ENCODE peak calls at places on chromosomes 12 and 14, in ten cellular contexts. E, X, B, A, V, R, K, L, F and M are unnamed samples.

GRCh38 chr12:10673660-10674384 is at the start of gene STYK1:
- DNase-seq in E (peak), X (peak), B (peak), A (peak), V (peak), R (peak), K (peak), L (peak), F (no peak), M (peak)

GRCh38 chr12:95051241-95051640 is 22.2 kb downstream of the NR2C1 start:
- DNase-seq in E (no peak), X (no peak), B (no peak), A (no peak), V (no peak), R (no peak), K (no peak), L (no peak), F (no peak), M (no peak)

GRCh38 chr12:2641761-2642160 is 153.0 kb upstream of the FKBP4 start:
- DNase-seq in E (no peak), X (no peak), B (no peak), A (no peak), V (no peak), R (no peak), K (no peak), L (no peak), F (no peak), M (no peak)

GRCh38 chr14:84657866-84658385 is 872.0 kb upstream of the FLRT2 start:
- DNase-seq in E (no peak), X (no peak), B (no peak), A (no peak), V (no peak), R (no peak), K (no peak), L (no peak), F (no peak), M (no peak)

GRCh38 chr12:42779186-42779859 is 189.8 kb upstream of the PRICKLE1 start:
- DNase-seq in E (no peak), X (no peak), B (no peak), A (no peak), V (peak), R (no peak), K (peak), L (no peak), F (no peak), M (no peak)

GRCh38 chr14:22664261-22664660 is 20.1 kb upstream of the OR6J1 start:
- DNase-seq in E (no peak), X (no peak), B (no peak), A (no peak), V (no peak), R (no peak), K (no peak), L (no peak), F (no peak), M (no peak)

GRCh38 chr12:113246478-113247122 is 25.3 kb downstream of the TPCN1 start:
- DNase-seq in E (no peak), X (no peak), B (no peak), A (no peak), V (no peak), R (peak), K (no peak), L (peak), F (no peak), M (no peak)

GRCh38 chr14:35369701-35370191 is 34.8 kb downstream of the NFKBIA start:
- DNase-seq in E (no peak), X (no peak), B (no peak), A (no peak), V (no peak), R (peak), K (no peak), L (no peak), F (no peak), M (no peak)

GRCh38 chr12:81800298-81801148 is 41.4 kb upstream of the PPFIA2 start:
- DNase-seq in E (no peak), X (no peak), B (no peak), A (no peak), V (peak), R (peak), K (peak), L (no peak), F (no peak), M (no peak)

GRCh38 chr12:50043854-50044253 is 13.5 kb upstream of the ASIC1 start:
- DNase-seq in E (no peak), X (no peak), B (no peak), A (peak), V (no peak), R (no peak), K (no peak), L (no peak), F (no peak), M (no peak)

GRCh38 chr12:30323008-30323407 is 372.7 kb downstream of the IPO8 start:
- DNase-seq in E (no peak), X (no peak), B (no peak), A (no peak), V (no peak), R (no peak), K (peak), L (no peak), F (no peak), M (no peak)

GRCh38 chr14:99224948-99225347 is 47.0 kb downstream of the BCL11B start:
- DNase-seq in E (no peak), X (no peak), B (no peak), A (no peak), V (no peak), R (no peak), K (no peak), L (no peak), F (no peak), M (no peak)

GRCh38 chr12:130813949-130814348 is 25.1 kb downstream of the STX2 start:
- DNase-seq in E (no peak), X (no peak), B (no peak), A (no peak), V (no peak), R (no peak), K (no peak), L (no peak), F (no peak), M (no peak)